ENCODE peak calls at places on chromosome 15, in ten cellular contexts. P, H, O, B, D, E, Z, R, N and Y are unnamed samples.

GRCh38 chr15:83378921-83379561 is 68.1 kb upstream of the SH3GL3 start:
- DNase-seq in P (no peak), H (no peak), O (no peak), B (no peak), D (no peak), E (no peak), Z (peak; percentile 57), R (no peak), N (no peak), Y (no peak)

GRCh38 chr15:93028632-93029612 is 60.1 kb downstream of the RGMA start:
- DNase-seq in P (no peak), H (peak; percentile 47), O (peak; percentile 87), B (peak; percentile 58), D (peak; percentile 93), E (no peak), Z (no peak), R (no peak), N (no peak), Y (peak; percentile 88)

GRCh38 chr15:41115652-41116115 is 396 bp downstream of the INO80 start:
- DNase-seq in P (peak; percentile 70), H (peak; percentile 34), O (peak; percentile 23), B (peak; percentile 92), D (peak; percentile 71), E (peak; percentile 58), Z (peak; percentile 52), R (peak; percentile 65), N (peak; percentile 44), Y (peak; percentile 55)

GRCh38 chr15:44813231-44813630 is 76.9 kb downstream of the TRIM69 start:
- DNase-seq in P (no peak), H (no peak), O (no peak), B (no peak), D (no peak), E (no peak), Z (no peak), R (no peak), N (no peak), Y (peak; percentile 44)

GRCh38 chr15:26771168-26771916 is 1.5 kb downstream of the GABRB3 start:
- DNase-seq in P (no peak), H (peak; percentile 51), O (no peak), B (no peak), D (peak; percentile 50), E (no peak), Z (peak; percentile 91), R (no peak), N (no peak), Y (peak; percentile 35)

GRCh38 chr15:42152196-42152920 is 4.1 kb downstream of the PLA2G4F start:
- DNase-seq in P (no peak), H (no peak), O (peak; percentile 72), B (no peak), D (peak; percentile 62), E (no peak), Z (no peak), R (no peak), N (no peak), Y (peak; percentile 78)

GRCh38 chr15:51736069-51736468 is 1.4 kb downstream of the LYSMD2 start:
- DNase-seq in P (no peak), H (no peak), O (no peak), B (no peak), D (no peak), E (no peak), Z (no peak), R (peak; percentile 41), N (no peak), Y (no peak)

GRCh38 chr15:43441316-43441715 is 51.6 kb downstream of the TP53BP1 start:
- DNase-seq in P (no peak), H (no peak), O (peak; percentile 38), B (no peak), D (no peak), E (no peak), Z (no peak), R (peak; percentile 63), N (no peak), Y (no peak)

GRCh38 chr15:81029416-81030367 is 29.0 kb downstream of the TLNRD1 start:
- DNase-seq in P (no peak), H (no peak), O (peak; percentile 8), B (no peak), D (no peak), E (no peak), Z (no peak), R (no peak), N (no peak), Y (no peak)

GRCh38 chr15:70322051-70322668 is 224.4 kb upstream of the TLE3 start:
- DNase-seq in P (no peak), H (no peak), O (no peak), B (no peak), D (no peak), E (no peak), Z (no peak), R (no peak), N (no peak), Y (no peak)

GRCh38 chr15:71044006-71044405 is 71.3 kb upstream of the THSD4 start:
- DNase-seq in P (no peak), H (no peak), O (peak; percentile 24), B (no peak), D (no peak), E (no peak), Z (no peak), R (no peak), N (no peak), Y (no peak)

GRCh38 chr15:90638241-90638691 is 78.9 kb upstream of the BLM start:
- DNase-seq in P (no peak), H (peak; percentile 34), O (no peak), B (no peak), D (no peak), E (no peak), Z (no peak), R (no peak), N (no peak), Y (no peak)

GRCh38 chr15:41493902-41494189 is 172 bp downstream of the ITPKA start:
- DNase-seq in P (no peak), H (no peak), O (no peak), B (no peak), D (no peak), E (no peak), Z (no peak), R (no peak), N (no peak), Y (no peak)

GRCh38 chr15:52912172-52912571 is 122.0 kb upstream of the ONECUT1 start:
- DNase-seq in P (no peak), H (no peak), O (peak; percentile 66), B (no peak), D (no peak), E (no peak), Z (no peak), R (no peak), N (no peak), Y (no peak)

GRCh38 chr15:66619152-66619903 is 53.5 kb upstream of the LCTL start:
- DNase-seq in P (no peak), H (peak; percentile 58), O (peak; percentile 59), B (peak; percentile 70), D (peak; percentile 89), E (peak; percentile 12), Z (peak; percentile 85), R (peak; percentile 20), N (peak; percentile 85), Y (peak; percentile 85)

GRCh38 chr15:58562135-58562534 is 130.3 kb downstream of the LIPC start:
- DNase-seq in P (no peak), H (no peak), O (no peak), B (no peak), D (no peak), E (no peak), Z (no peak), R (no peak), N (no peak), Y (no peak)